ENCODE peak calls at places on chromosomes 3 and 15, in four cellular contexts. F, S, L and X are unnamed samples.

GRCh38 chr3:62797129-62797528 is 78.1 kb downstream of the CADPS start:
- DNase-seq in S (no peak), F (no peak), L (no peak), X (no peak)

GRCh38 chr15:34217587-34218225 is 7.1 kb upstream of the EMC4 start:
- DNase-seq in F (no peak), L (no peak), S (peak), X (no peak)

GRCh38 chr3:47163990-47164848 is at the start of gene SETD2:
- DNase-seq in L (peak), F (peak), S (peak), X (peak)

GRCh38 chr15:71658036-71658435 is 152.3 kb upstream of the NR2E3 start:
- DNase-seq in F (no peak), L (no peak), S (no peak), X (no peak)

GRCh38 chr15:90883971-90884718 is at the start of gene FES:
- DNase-seq in S (peak), L (no peak), F (peak), X (no peak)

GRCh38 chr3:143644370-143645089 is 203.7 kb downstream of the SLC9A9 start:
- DNase-seq in S (peak), F (no peak), L (peak), X (no peak)

GRCh38 chr15:86906406-86906805 is 826.7 kb downstream of the AGBL1 start:
- DNase-seq in S (no peak), F (no peak), L (no peak), X (no peak)

GRCh38 chr3:122271246-122271898 is 53.7 kb upstream of the CSTA start:
- DNase-seq in S (no peak), L (no peak), F (no peak), X (no peak)

GRCh38 chr15:77808077-77808476 is 175.4 kb upstream of the LINGO1 start:
- DNase-seq in L (no peak), F (no peak), S (no peak), X (no peak)

GRCh38 chr3:14077310-14077709 is 47.4 kb downstream of the CHCHD4 start:
- DNase-seq in F (no peak), S (peak), L (no peak), X (no peak)